ENCODE peak calls at places on chromosome 21, in ten cellular contexts. W is GM06990; F is non-pigmented ciliary epithelial cell; R is AG08395; B is fibroblast of lung; I is astrocyte; D is AG04450; O is activated naive CD4-positive, alpha-beta T cell; N is small intestine; Z is endodermal cell. G is an unnamed sample.

GRCh38 chr21:39029086-39029772 is 154.0 kb downstream of the PSMG1 start:
- DNase-seq in O (no peak), B (peak), D (peak), W (no peak), R (peak), N (no peak), I (peak), Z (no peak), F (no peak), G (no peak)

GRCh38 chr21:42819861-42820512 is 59.4 kb downstream of the WDR4 start:
- DNase-seq in Z (peak), I (no peak), D (no peak), F (no peak), B (no peak), N (no peak), O (no peak), W (no peak), R (no peak), G (no peak)

GRCh38 chr21:34887729-34888568 is 161.2 kb downstream of the RUNX1 start:
- DNase-seq in I (peak), F (peak), B (peak), Z (peak), R (peak), D (peak), O (peak), N (peak), W (peak), G (no peak)

GRCh38 chr21:39251326-39251725 is 62.1 kb downstream of the BRWD1 start:
- DNase-seq in N (no peak), Z (no peak), F (no peak), R (no peak), B (peak), O (no peak), W (no peak), D (no peak), I (no peak), G (no peak)

GRCh38 chr21:41768371-41769042 is 1.7 kb upstream of the RIPK4 start:
- DNase-seq in O (no peak), R (peak), B (peak), D (peak), W (no peak), I (peak), F (peak), Z (peak), N (peak), G (no peak)

GRCh38 chr21:45539046-45539795 is 3.0 kb downstream of the SLC19A1 start:
- DNase-seq in W (peak), B (no peak), I (no peak), O (no peak), Z (peak), F (no peak), N (peak), D (no peak), R (no peak), G (no peak)

GRCh38 chr21:34552324-34553198 is 40.6 kb upstream of the KCNE1 start:
- DNase-seq in F (no peak), O (no peak), N (no peak), B (peak), Z (no peak), I (no peak), W (no peak), D (no peak), R (no peak), G (no peak)

GRCh38 chr21:25298512-25299491 is 308.5 kb downstream of the MRPL39 start:
- DNase-seq in I (peak), N (no peak), F (no peak), Z (no peak), W (peak), B (no peak), O (no peak), D (no peak), R (no peak), G (peak)

GRCh38 chr21:38806153-38806941 is 618 bp downstream of the ETS2 start:
- DNase-seq in I (no peak), Z (peak), O (no peak), N (no peak), D (no peak), B (no peak), W (peak), F (no peak), R (no peak), G (no peak)

GRCh38 chr21:17613242-17613676 is 558 bp upstream of the BTG3 start:
- DNase-seq in F (no peak), I (no peak), D (no peak), O (no peak), N (peak), B (peak), Z (no peak), W (no peak), R (peak), G (no peak)

GRCh38 chr21:32520885-32521735 is 64.2 kb downstream of the TCP10L start:
- DNase-seq in B (peak), W (no peak), F (peak), O (no peak), I (peak), Z (no peak), R (peak), N (no peak), D (peak), G (no peak)